ENCODE peak calls at places on chromosome 1, in six cellular contexts. A is left cardiac atrium; Q is hippocampal formation; H is T-helper 2 cell; M is stimulated activated CD4-positive, alpha-beta T cell treated with anti-CD3 and anti-CD28 coated beads, Interleukin-15, amount 100 ng/mL, for 1 hour; T is substantia nigra. U is an unnamed sample.

GRCh38 chr1:44700573-44700972 is 26.1 kb downstream of the ARMH1 start:
- DNase-seq in M (no peak), Q (no peak), H (no peak), T (no peak), A (no peak), U (no peak)

GRCh38 chr1:59452559-59452958 is 155.7 kb downstream of the FGGY start:
- DNase-seq in M (no peak), H (no peak), T (no peak), A (no peak), Q (no peak), U (no peak)

GRCh38 chr1:32816676-32817158 is 441 bp downstream of the YARS1 start:
- DNase-seq in Q (peak; percentile 31), H (no peak), A (no peak), M (no peak), T (no peak), U (no peak)

GRCh38 chr1:92444351-92444750 is 42.4 kb downstream of the GFI1 start:
- DNase-seq in T (no peak), A (no peak), H (no peak), M (no peak), Q (no peak), U (no peak)

GRCh38 chr1:12369258-12369657 is 139.4 kb downstream of the VPS13D start:
- DNase-seq in T (no peak), M (no peak), Q (no peak), H (no peak), A (no peak), U (no peak)

GRCh38 chr1:225450491-225451191 is 22.8 kb upstream of the LBR start:
- DNase-seq in M (no peak), H (no peak), A (no peak), Q (no peak), T (no peak), U (no peak)

GRCh38 chr1:20223659-20224058 is 37.3 kb upstream of the PLA2G2C start:
- DNase-seq in M (no peak), H (no peak), A (no peak), Q (no peak), T (no peak), U (no peak)

GRCh38 chr1:199945591-199945990 is 81.9 kb upstream of the NR5A2 start:
- DNase-seq in T (no peak), Q (no peak), A (no peak), H (no peak), M (no peak), U (no peak)

GRCh38 chr1:15923241-15923640 is 52.7 kb downstream of the ZBTB17 start:
- DNase-seq in Q (no peak), T (no peak), M (no peak), A (no peak), H (no peak), U (no peak)

GRCh38 chr1:210360852-210361477 is 32.3 kb downstream of the HHAT start:
- DNase-seq in H (no peak), A (no peak), M (no peak), T (no peak), Q (no peak), U (no peak)

GRCh38 chr1:154407021-154407865 is 2.1 kb downstream of the IL6R start:
- DNase-seq in T (no peak), H (no peak), M (no peak), A (no peak), Q (no peak), U (peak; percentile 65)

GRCh38 chr1:27726173-27726793 is 522 bp downstream of the FAM76A start:
- DNase-seq in M (no peak), T (peak; percentile 43), H (peak; percentile 6), Q (peak; percentile 54), A (peak; percentile 67), U (peak; percentile 54)

GRCh38 chr1:117930484-117930883 is 945 bp downstream of the WDR3 start:
- DNase-seq in A (no peak), M (no peak), Q (no peak), T (no peak), H (no peak), U (no peak)

GRCh38 chr1:91397605-91398004 is 7.0 kb downstream of the HFM1 start:
- DNase-seq in T (no peak), H (no peak), A (no peak), Q (no peak), M (no peak), U (no peak)

GRCh38 chr1:205373022-205373421 is 16.3 kb upstream of the KLHDC8A start:
- DNase-seq in T (no peak), M (no peak), A (no peak), H (no peak), Q (no peak), U (no peak)

GRCh38 chr1:95703046-95703445 is 469.0 kb downstream of the RWDD3 start:
- DNase-seq in Q (no peak), T (no peak), M (no peak), H (no peak), A (no peak), U (no peak)